ENCODE peak calls at places on chromosomes 2 and 18, in five cellular contexts. G is A549, J is H1, B is K562, A is HepG2. F is an unnamed sample.

GRCh38 chr2:162242586-162243304 is 500 bp downstream of the FAP start:
- DNase-seq in G (no peak), J (no peak), B (no peak), A (no peak), F (peak)

GRCh38 chr2:31087491-31087890 is 50.7 kb downstream of the GALNT14 start:
- DNase-seq in G (no peak), J (no peak), B (no peak), A (no peak), F (no peak)

GRCh38 chr18:43931439-43931838 is 654.1 kb upstream of the SYT4 start:
- DNase-seq in G (no peak), J (no peak), B (no peak), A (no peak), F (no peak)

GRCh38 chr2:240123821-240124650 is 12.1 kb downstream of the COPS9 start:
- DNase-seq in G (no peak), J (peak), B (no peak), A (no peak), F (no peak)

GRCh38 chr2:62785810-62786593 is 80.5 kb downstream of the EHBP1 start:
- DNase-seq in G (no peak), J (no peak), B (no peak), A (no peak), F (no peak)

GRCh38 chr2:37782721-37783438 is 111.4 kb upstream of the CDC42EP3 start:
- DNase-seq in G (no peak), J (no peak), B (no peak), A (no peak), F (no peak)

GRCh38 chr2:218559021-218559420 is 9.1 kb downstream of the USP37 start:
- DNase-seq in G (no peak), J (no peak), B (no peak), A (no peak), F (no peak)

GRCh38 chr2:207136872-207137271 is 28.9 kb downstream of the KLF7 start:
- DNase-seq in G (no peak), J (no peak), B (no peak), A (peak), F (no peak)

GRCh38 chr2:167544602-167545001 is 656.3 kb downstream of the XIRP2 start:
- DNase-seq in G (no peak), J (no peak), B (peak), A (no peak), F (no peak)

GRCh38 chr18:39602112-39602511 is 2036.5 kb upstream of the CELF4 start:
- DNase-seq in G (no peak), J (no peak), B (no peak), A (no peak), F (no peak)

GRCh38 chr18:55751476-55751875 is 163.5 kb upstream of the TCF4 start:
- DNase-seq in G (no peak), J (no peak), B (no peak), A (no peak), F (no peak)

GRCh38 chr2:83051538-83052192 is 1407.4 kb downstream of the SUCLG1 start:
- DNase-seq in G (no peak), J (no peak), B (peak), A (no peak), F (peak)

GRCh38 chr18:36933552-36933951 is 104.6 kb downstream of the KIAA1328 start:
- DNase-seq in G (no peak), J (no peak), B (no peak), A (no peak), F (no peak)

GRCh38 chr2:172230783-172231446 is 128.2 kb upstream of the DLX2 start:
- DNase-seq in G (no peak), J (no peak), B (no peak), A (no peak), F (no peak)

GRCh38 chr18:5103693-5104092 is 93.4 kb downstream of the AKAIN1 start:
- DNase-seq in G (no peak), J (no peak), B (peak), A (no peak), F (no peak)
- H3K4me3 ChIP-seq in G (no peak), J (no peak), B (no peak), A (no peak), F (no peak)

DNA sequence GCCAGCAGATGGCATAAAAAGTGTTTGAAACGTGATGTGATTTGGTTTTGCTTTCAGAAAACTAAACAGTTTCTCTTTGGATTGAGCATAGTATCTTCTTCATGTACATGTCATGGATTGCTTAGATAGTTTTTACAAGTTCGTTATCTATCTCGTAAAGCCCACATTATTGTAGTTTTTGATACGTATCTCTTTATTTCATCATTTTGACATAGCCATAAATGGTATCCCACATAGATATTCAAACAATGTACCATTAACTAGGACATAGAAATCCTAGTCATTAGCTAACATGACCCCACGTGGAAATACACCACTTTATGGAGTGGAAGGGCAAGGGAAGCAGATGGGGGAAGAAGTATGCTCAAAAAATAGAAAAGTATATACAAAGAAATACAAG is 93.6 kb downstream of the MAP2 start:
- DNase-seq in G (no peak), J (no peak), B (no peak), A (no peak), F (no peak)
- TF ChIP-seq MAX in G (no peak), J (no peak), B (no peak), A (no peak), F (no peak)

GRCh38 chr2:9703701-9704221 is 73.0 kb upstream of the YWHAQ start:
- DNase-seq in G (peak), J (no peak), B (peak), A (peak), F (peak)
- TF ChIP-seq JUN in G (no peak), J (no peak), B (peak), A (no peak), F (no peak)

DNA sequence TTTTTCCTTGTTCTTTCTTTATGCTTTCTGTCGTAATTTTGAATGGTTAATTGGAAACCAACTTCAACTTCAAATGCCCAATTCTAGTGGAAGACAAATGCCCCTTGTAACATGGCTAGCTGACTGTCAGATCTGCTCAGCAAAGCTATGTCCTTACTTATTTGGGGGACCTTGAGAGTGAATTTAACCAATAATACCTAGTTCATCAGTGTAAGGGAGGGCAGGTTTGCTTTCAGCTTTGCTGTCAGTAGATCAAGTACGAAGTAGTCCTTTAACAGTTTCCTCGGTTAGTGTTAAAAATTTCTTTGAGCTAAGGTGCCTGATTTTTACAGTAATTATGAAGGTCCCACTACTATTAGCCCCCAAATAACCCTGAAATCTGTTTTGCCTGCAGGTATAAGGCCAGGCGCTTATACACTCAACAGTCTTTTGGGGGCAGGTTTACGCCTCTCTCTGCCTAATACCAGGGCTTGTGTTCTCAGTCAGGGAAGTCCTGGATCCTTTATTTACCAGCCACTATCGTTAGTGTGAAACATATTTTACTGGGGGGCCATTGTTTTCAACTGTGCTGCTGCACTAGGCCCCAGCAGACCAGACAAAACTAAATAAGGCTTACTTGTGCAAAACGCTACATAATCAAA is 165.1 kb upstream of the KCNJ3 start:
- DNase-seq in G (no peak), J (no peak), B (no peak), A (no peak), F (no peak)
- H3K4me3 ChIP-seq in G (no peak), J (no peak), B (no peak), A (no peak), F (no peak)

GRCh38 chr18:13178976-13179375 is 39.6 kb upstream of the LDLRAD4 start:
- DNase-seq in G (no peak), J (no peak), B (no peak), A (no peak), F (no peak)
- TF ChIP-seq MAX in G (no peak), J (no peak), B (no peak), A (no peak), F (no peak)

DNA sequence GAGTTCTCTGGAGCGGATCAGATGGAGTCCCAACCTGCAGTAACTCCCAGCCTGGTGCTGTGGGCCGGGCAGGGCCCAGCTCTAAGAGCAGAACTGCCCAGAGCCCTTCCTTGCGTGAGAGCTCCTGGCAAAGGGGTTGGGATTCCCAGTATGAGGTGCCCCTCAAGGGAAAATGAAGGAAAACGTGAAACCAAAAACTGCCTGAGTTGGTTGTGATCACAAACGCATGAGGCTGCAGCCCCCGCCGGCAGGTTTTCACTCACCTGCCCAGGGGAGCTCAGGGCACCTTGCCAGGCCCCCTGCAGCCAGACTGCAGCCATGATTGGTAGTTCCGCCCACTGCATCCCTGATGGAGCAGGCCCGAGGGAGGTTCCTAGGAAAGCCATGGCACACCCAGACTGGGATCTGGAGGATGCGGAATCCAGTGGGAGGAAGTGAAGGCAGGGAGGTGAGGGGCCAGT is 103.1 kb downstream of the INHBB start:
- DNase-seq in G (no peak), J (no peak), B (no peak), A (no peak), F (no peak)
- TF ChIP-seq JUN in G (no peak), J (no peak), B (no peak), A (no peak), F (no peak)

DNA sequence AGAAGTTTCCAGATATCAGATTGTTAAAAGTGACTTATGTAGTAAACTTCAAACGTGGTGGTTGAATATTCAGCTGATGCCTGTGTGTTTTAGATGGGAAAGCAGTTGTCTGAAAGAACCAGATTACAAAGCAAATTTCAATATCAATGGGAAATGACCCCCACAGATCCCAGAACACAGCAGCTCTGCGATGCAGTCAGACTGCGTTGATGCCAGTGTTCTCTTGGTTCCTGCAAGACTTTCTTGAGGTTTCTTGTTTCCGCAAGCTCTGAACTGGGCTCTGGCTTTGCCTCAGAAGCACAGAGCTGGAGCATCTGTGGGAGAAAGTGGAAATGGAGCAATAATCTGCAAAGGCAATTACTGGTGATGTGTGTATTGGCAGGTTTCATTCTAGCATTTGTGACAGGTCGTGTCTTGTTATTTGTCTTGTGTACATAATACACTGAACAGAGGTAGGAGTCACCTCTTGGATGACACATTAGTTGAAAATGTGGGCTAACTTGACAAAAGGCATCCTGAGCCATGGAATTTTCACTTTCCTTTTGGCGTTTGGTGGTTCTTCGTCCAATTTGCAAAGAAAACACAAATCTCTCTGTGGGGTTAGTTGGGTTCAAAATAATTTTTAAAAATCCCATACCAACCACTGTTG is 10.8 kb upstream of the LYPD6B start:
- DNase-seq in G (no peak), J (peak), B (no peak), A (no peak), F (no peak)
- H3K4me3 ChIP-seq in G (no peak), J (no peak), B (no peak), A (no peak), F (no peak)

GRCh38 chr2:64485961-64486360 is 32.0 kb downstream of the LGALSL start:
- DNase-seq in G (no peak), J (no peak), B (no peak), A (no peak), F (no peak)

GRCh38 chr2:64481665-64482064 is 27.7 kb downstream of the LGALSL start:
- DNase-seq in G (no peak), J (no peak), B (no peak), A (no peak), F (no peak)

GRCh38 chr2:64485302-64485701 is 31.3 kb downstream of the LGALSL start:
- DNase-seq in G (no peak), J (no peak), B (no peak), A (no peak), F (no peak)

GRCh38 chr2:64482243-64482642 is 28.3 kb downstream of the LGALSL start:
- DNase-seq in G (no peak), J (no peak), B (no peak), A (no peak), F (no peak)

GRCh38 chr2:64482765-64483504 is 29.0 kb downstream of the LGALSL start:
- DNase-seq in G (no peak), J (no peak), B (no peak), A (no peak), F (no peak)
- TF ChIP-seq MAX in G (no peak), J (no peak), B (peak), A (no peak), F (no peak)

GRCh38 chr2:187842315-187842714 is 288.1 kb upstream of the TFPI start:
- DNase-seq in G (no peak), J (no peak), B (no peak), A (no peak), F (no peak)

GRCh38 chr2:187847245-187848208 is 293.3 kb upstream of the TFPI start:
- DNase-seq in G (no peak), J (no peak), B (no peak), A (no peak), F (no peak)

GRCh38 chr2:187842978-187843847 is 289.0 kb upstream of the TFPI start:
- DNase-seq in G (peak), J (no peak), B (peak), A (peak), F (peak)
- TF ChIP-seq JUN in G (no peak), J (no peak), B (no peak), A (no peak), F (no peak)

GRCh38 chr2:25311866-25312575 is 29.7 kb downstream of the DNMT3A start:
- DNase-seq in G (no peak), J (no peak), B (no peak), A (no peak), F (no peak)
- H3K4me3 ChIP-seq in G (no peak), J (no peak), B (no peak), A (no peak), F (no peak)

F was measured in endothelial cell of umbilical vein.